ENCODE peak calls at places on chromosomes 11 and 22, in six cellular contexts. P is heart right ventricle; I is effector memory CD4-positive, alpha-beta T cell; F is A549; Z is suprapubic skin; B is choroid plexus epithelial cell. S is an unnamed sample.

GRCh38 chr22:41564563-41564962 is 3.8 kb downstream of the CSDC2 start:
- DNase-seq in P (no peak), I (no peak), F (no peak), Z (no peak), B (peak), S (peak)

GRCh38 chr11:11478687-11479086 is 125.6 kb upstream of the CSNK2A3 start:
- DNase-seq in P (no peak), I (no peak), F (no peak), Z (no peak), B (no peak), S (no peak)

GRCh38 chr22:40240671-40241070 is 62.9 kb downstream of the TNRC6B start:
- DNase-seq in P (no peak), I (no peak), F (no peak), Z (no peak), B (no peak), S (no peak)

GRCh38 chr11:127042445-127042844 is 41.9 kb upstream of the KIRREL3 start:
- DNase-seq in P (no peak), I (no peak), F (no peak), Z (no peak), B (no peak), S (no peak)

GRCh38 chr22:17773606-17774205 is 563 bp downstream of the BID start:
- DNase-seq in P (no peak), I (peak), F (peak), Z (no peak), B (peak), S (no peak)

GRCh38 chr11:113505541-113506375 is 30.6 kb upstream of the DRD2 start:
- DNase-seq in P (no peak), I (no peak), F (peak), Z (no peak), B (no peak), S (no peak)

GRCh38 chr11:9922806-9923205 is 258.9 kb downstream of the SWAP70 start:
- DNase-seq in P (no peak), I (no peak), F (no peak), Z (no peak), B (peak), S (no peak)

GRCh38 chr11:61035086-61035835 is 63.8 kb downstream of the CD6 start:
- DNase-seq in P (no peak), I (no peak), F (no peak), Z (no peak), B (no peak), S (no peak)

GRCh38 chr22:50074551-50075042 is 10.6 kb downstream of the MLC1 start:
- DNase-seq in P (no peak), I (no peak), F (no peak), Z (no peak), B (peak), S (no peak)

GRCh38 chr11:19241260-19242183 is 777 bp upstream of the E2F8 start:
- DNase-seq in P (peak), I (no peak), F (peak), Z (no peak), B (no peak), S (peak)

GRCh38 chr11:95922536-95923440 is 1.1 kb downstream of the MTMR2 start:
- DNase-seq in P (no peak), I (no peak), F (no peak), Z (no peak), B (no peak), S (no peak)

GRCh38 chr22:38479096-38479840 is 11.4 kb downstream of the KDELR3 start:
- DNase-seq in P (no peak), I (no peak), F (no peak), Z (peak), B (no peak), S (no peak)

GRCh38 chr11:64275031-64275800 is 9.2 kb downstream of the BAD start:
- DNase-seq in P (no peak), I (no peak), F (no peak), Z (no peak), B (no peak), S (no peak)

GRCh38 chr11:8390851-8391612 is 127.4 kb upstream of the LMO1 start:
- DNase-seq in P (no peak), I (no peak), F (no peak), Z (no peak), B (no peak), S (no peak)